ENCODE peak calls at places on chromosomes 2 and 18, in seven cellular contexts. G is fibroblast of pulmonary artery, Z is heart left ventricle, E is GM13977, H is tibial nerve, N is AG09319, K is BE2C. S is an unnamed sample.
A peak's percentile ranks its signal among the peaks of the same experiment; 100 is the strongest.

GRCh38 chr2:196481323-196481695 is 158.2 kb upstream of the CCDC150 start:
- DNase-seq in G (peak; percentile 50), Z (no peak), E (no peak), H (no peak), N (peak; percentile 83), K (no peak), S (no peak)

GRCh38 chr2:42492691-42493467 is 903 bp downstream of the KCNG3 start:
- DNase-seq in G (no peak), Z (no peak), E (no peak), H (no peak), N (no peak), K (no peak), S (peak; percentile 34)

GRCh38 chr2:73770725-73771124 is 9.2 kb downstream of the DUSP11 start:
- DNase-seq in G (no peak), Z (no peak), E (no peak), H (no peak), N (no peak), K (no peak), S (no peak)

GRCh38 chr2:20288941-20289340 is 61.7 kb downstream of the PUM2 start:
- DNase-seq in G (peak; percentile 12), Z (no peak), E (no peak), H (peak; percentile 8), N (peak; percentile 11), K (no peak), S (no peak)

GRCh38 chr18:35707674-35708073 is 126.1 kb downstream of the GALNT1 start:
- DNase-seq in G (no peak), Z (no peak), E (no peak), H (no peak), N (no peak), K (no peak), S (no peak)

GRCh38 chr2:74020717-74021406 is 36.2 kb downstream of the TET3 start:
- DNase-seq in G (no peak), Z (no peak), E (no peak), H (no peak), N (no peak), K (peak; percentile 34), S (no peak)

GRCh38 chr2:3728104-3729054 is 25.0 kb downstream of the DCDC2C start:
- DNase-seq in G (peak; percentile 63), Z (no peak), E (peak; percentile 62), H (peak; percentile 26), N (peak; percentile 7), K (no peak), S (no peak)

GRCh38 chr2:86622878-86623548 is 652 bp downstream of the RNF103 start:
- DNase-seq in G (no peak), Z (peak; percentile 66), E (peak; percentile 79), H (peak; percentile 43), N (no peak), K (peak; percentile 29), S (peak; percentile 64)

GRCh38 chr2:104547251-104547650 is 306.7 kb upstream of the POU3F3 start:
- DNase-seq in G (no peak), Z (no peak), E (no peak), H (no peak), N (no peak), K (no peak), S (no peak)

GRCh38 chr2:3001595-3002184 is 375.9 kb downstream of the EIPR1 start:
- DNase-seq in G (peak; percentile 1), Z (no peak), E (no peak), H (no peak), N (no peak), K (peak; percentile 74), S (peak; percentile 28)

GRCh38 chr18:56257215-56257614 is 381.2 kb downstream of the TXNL1 start:
- DNase-seq in G (peak; percentile 62), Z (no peak), E (no peak), H (no peak), N (no peak), K (no peak), S (no peak)

GRCh38 chr18:8685141-8685913 is 20.0 kb upstream of the MTCL1 start:
- DNase-seq in G (peak; percentile 47), Z (no peak), E (no peak), H (no peak), N (no peak), K (no peak), S (peak; percentile 61)

GRCh38 chr2:24855022-24855622 is 61.9 kb downstream of the CENPO start:
- DNase-seq in G (no peak), Z (no peak), E (no peak), H (peak; percentile 43), N (no peak), K (no peak), S (no peak)

GRCh38 chr2:24853046-24853445 is 59.8 kb downstream of the CENPO start:
- DNase-seq in G (no peak), Z (no peak), E (no peak), H (no peak), N (no peak), K (no peak), S (no peak)

GRCh38 chr2:24852431-24853020 is 59.3 kb downstream of the CENPO start:
- DNase-seq in G (no peak), Z (no peak), E (no peak), H (no peak), N (no peak), K (no peak), S (no peak)

GRCh38 chr2:24855703-24856102 is 62.5 kb downstream of the CENPO start:
- DNase-seq in G (peak; percentile 39), Z (peak; percentile 75), E (no peak), H (peak; percentile 61), N (no peak), K (peak; percentile 89), S (peak; percentile 71)

DNA sequence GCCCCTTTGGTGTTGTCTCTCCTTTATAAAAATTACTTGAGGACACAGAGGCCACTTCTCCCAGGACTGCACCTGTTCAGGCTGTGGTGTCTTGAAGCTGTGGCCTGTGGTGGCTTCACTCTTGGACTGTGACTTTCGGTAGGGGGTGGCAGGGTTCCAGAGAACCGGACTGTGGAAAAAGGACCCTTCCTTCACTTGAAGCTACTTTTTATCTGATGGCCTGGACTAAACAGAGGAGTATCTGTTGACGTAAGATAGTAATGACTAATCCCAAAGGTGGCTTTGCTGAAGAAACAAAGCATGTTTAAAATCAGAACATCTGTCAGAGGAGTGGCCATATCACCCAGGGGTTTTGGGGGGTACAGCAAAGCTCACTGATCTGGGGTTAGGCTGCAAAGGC is 60.8 kb downstream of the CENPO start:
- DNase-seq in G (no peak), Z (no peak), E (no peak), H (no peak), N (no peak), K (no peak), S (no peak)
- TF ChIP-seq CTCF in G (no peak), Z (no peak), E (no peak), H (no peak), N (no peak), K (no peak), S (no peak)

DNA sequence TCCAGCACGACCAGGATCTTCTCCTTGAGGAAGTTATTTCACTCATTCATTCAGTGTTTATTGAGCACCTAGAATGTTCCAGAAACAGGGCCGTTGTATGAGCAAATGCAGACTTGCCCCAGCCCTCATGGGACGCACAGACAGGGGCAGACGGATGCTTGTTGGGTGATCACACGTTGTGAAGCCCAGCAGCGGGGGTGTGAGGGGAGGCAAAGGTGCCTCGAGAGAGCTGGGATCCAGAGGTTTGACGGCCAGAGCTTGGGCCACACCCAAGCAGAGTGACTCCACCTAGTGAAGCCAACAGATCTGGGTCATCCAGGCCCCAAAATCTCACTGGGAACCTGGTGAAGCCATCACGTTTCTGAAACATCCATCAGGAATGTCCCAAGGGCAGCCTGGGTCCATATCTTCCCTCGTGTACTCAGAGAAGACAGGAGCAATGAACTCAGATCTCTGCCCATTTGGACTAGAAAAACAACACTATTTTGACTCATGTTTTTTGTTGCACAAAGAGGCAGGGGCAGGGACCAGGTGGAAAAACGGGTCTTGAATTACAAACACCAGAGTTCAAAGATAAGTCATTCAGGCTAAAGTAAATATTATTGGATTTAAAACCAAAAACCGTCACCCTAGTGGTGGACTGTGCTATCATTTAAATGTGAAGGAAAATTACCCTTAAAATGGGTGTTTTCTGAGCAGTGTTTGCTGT is 54.9 kb upstream of the RBM44 start:
- DNase-seq in G (peak; percentile 20), Z (no peak), E (no peak), H (no peak), N (no peak), K (no peak), S (no peak)
- TF ChIP-seq CTCF in G (peak; percentile 5), Z (no peak), E (no peak), H (no peak), N (no peak), K (peak; percentile 4), S (peak; percentile 11)

DNA sequence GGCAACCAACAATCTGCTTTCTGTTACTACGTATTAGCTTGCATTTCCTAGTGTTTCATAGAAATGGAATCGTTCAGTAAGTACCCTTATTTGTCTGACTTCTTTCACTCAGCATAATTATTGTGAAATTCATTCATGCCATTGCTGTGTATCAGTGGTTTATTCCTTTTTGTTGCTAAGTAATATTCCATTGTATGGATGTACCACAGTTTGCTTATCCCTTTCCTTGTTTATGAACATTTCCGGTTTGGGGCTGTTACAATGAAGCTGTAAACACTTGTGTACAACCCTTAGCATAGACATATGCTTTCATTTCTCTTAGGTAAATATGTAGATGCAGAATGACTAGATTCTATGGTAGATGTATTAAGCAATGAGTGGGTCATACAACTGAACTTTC is 21.8 kb downstream of the FER1L5 start:
- DNase-seq in G (no peak), Z (no peak), E (no peak), H (no peak), N (no peak), K (no peak), S (no peak)
- TF ChIP-seq CTCF in G (no peak), Z (no peak), E (no peak), H (no peak), N (no peak), K (no peak), S (no peak)

GRCh38 chr18:34120294-34120693 is 104.4 kb downstream of the NOL4 start:
- DNase-seq in G (no peak), Z (no peak), E (no peak), H (no peak), N (no peak), K (no peak), S (no peak)

GRCh38 chr18:34128436-34128835 is 96.3 kb downstream of the NOL4 start:
- DNase-seq in G (peak; percentile 18), Z (no peak), E (no peak), H (no peak), N (no peak), K (no peak), S (no peak)

GRCh38 chr18:34121157-34121807 is 103.4 kb downstream of the NOL4 start:
- DNase-seq in G (peak; percentile 28), Z (no peak), E (no peak), H (no peak), N (no peak), K (no peak), S (no peak)

GRCh38 chr18:34117319-34117718 is 107.4 kb downstream of the NOL4 start:
- DNase-seq in G (no peak), Z (no peak), E (no peak), H (no peak), N (no peak), K (no peak), S (no peak)

DNA sequence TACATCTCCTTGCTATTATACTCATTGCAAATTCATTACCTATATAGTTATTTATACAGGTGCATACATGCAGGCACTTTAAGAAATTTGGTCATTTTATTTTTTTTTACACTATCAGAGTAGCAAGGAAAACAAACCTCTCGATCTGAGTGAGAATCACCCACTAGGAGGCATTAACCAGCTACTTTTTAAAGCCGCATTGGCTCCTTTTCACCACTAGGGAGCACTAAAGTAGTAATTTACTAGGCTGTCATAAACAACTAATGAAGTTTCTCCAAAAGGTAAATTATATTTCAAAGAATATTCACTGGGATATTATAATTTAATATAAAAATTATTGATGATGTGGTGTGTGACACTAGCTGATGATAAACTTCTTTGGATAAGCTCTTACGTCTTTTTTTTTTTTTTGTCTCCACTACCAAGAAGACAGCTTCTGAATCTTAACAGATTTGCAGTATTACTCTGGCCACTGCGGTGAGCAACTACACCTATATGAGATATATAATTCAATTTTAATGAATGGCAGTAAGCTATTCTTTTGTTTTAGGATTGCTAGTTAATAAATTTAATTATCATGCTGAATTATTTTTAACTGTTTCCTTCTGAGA is 101.9 kb downstream of the NOL4 start:
- DNase-seq in G (peak; percentile 72), Z (no peak), E (peak; percentile 39), H (peak; percentile 23), N (peak; percentile 1), K (peak; percentile 10), S (peak; percentile 19)
- TF ChIP-seq CTCF in G (peak; percentile 99), Z (peak; percentile 78), E (peak; percentile 80), H (peak; percentile 79), N (peak; percentile 90), K (peak; percentile 89), S (peak; percentile 93)

S was measured in glutamatergic neuron.